ENCODE peak calls at places on chromosomes 12 and 14, in nine cellular contexts. U is Karpas-422, N is neural progenitor cell, Q is cardiac muscle cell, D is OCI-LY7, O is tibial artery, R is H1, K is GM12878, Z is A549. G is an unnamed sample.

GRCh38 chr12:4450551-4451112 is 5.0 kb upstream of the FGF6 start:
- DNase-seq in U (peak), N (peak), Q (peak), D (no peak), O (no peak), R (peak), K (no peak), Z (no peak), G (no peak)

GRCh38 chr12:106774808-106775524 is 484 bp downstream of the RIC8B start:
- DNase-seq in U (no peak), N (no peak), Q (no peak), D (no peak), O (no peak), R (no peak), K (no peak), Z (no peak), G (no peak)

GRCh38 chr12:49537231-49537708 is 1.6 kb upstream of the KCNH3 start:
- DNase-seq in U (no peak), N (no peak), Q (no peak), D (no peak), O (no peak), R (no peak), K (no peak), Z (no peak), G (no peak)

GRCh38 chr12:49763006-49763591 is 21.7 kb downstream of the TMBIM6 start:
- DNase-seq in U (peak), N (peak), Q (peak), D (peak), O (peak), R (peak), K (no peak), Z (peak), G (peak)

GRCh38 chr12:78403681-78404080 is 460.9 kb upstream of the SYT1 start:
- DNase-seq in U (no peak), N (no peak), Q (no peak), D (no peak), O (no peak), R (no peak), K (no peak), Z (no peak), G (no peak)

GRCh38 chr14:34750670-34751069 is 36.3 kb upstream of the CFL2 start:
- DNase-seq in U (no peak), N (no peak), Q (no peak), D (no peak), O (no peak), R (no peak), K (no peak), Z (no peak), G (no peak)

GRCh38 chr12:132346496-132347470 is 17.4 kb upstream of the GALNT9 start:
- DNase-seq in U (no peak), N (no peak), Q (no peak), D (no peak), O (no peak), R (no peak), K (no peak), Z (no peak), G (no peak)

GRCh38 chr12:7131502-7131866 is 1.3 kb downstream of the CLSTN3 start:
- DNase-seq in U (peak), N (peak), Q (no peak), D (no peak), O (no peak), R (no peak), K (no peak), Z (no peak), G (no peak)

GRCh38 chr14:63180017-63180416 is 24.2 kb upstream of the RHOJ start:
- DNase-seq in U (no peak), N (no peak), Q (no peak), D (no peak), O (no peak), R (no peak), K (no peak), Z (no peak), G (no peak)

GRCh38 chr12:45416161-45416560 is 200.3 kb downstream of the ANO6 start:
- DNase-seq in U (peak), N (no peak), Q (no peak), D (no peak), O (no peak), R (no peak), K (no peak), Z (no peak), G (no peak)

GRCh38 chr12:74906224-74906623 is 303.4 kb downstream of the KCNC2 start:
- DNase-seq in U (peak), N (peak), Q (no peak), D (peak), O (no peak), R (no peak), K (no peak), Z (peak), G (no peak)

GRCh38 chr14:65495196-65495595 is 82.7 kb downstream of the FUT8 start:
- DNase-seq in U (no peak), N (no peak), Q (no peak), D (no peak), O (no peak), R (no peak), K (no peak), Z (no peak), G (no peak)

GRCh38 chr14:28754209-28754985 is 12.2 kb upstream of the FOXG1 start:
- DNase-seq in U (peak), N (peak), Q (peak), D (peak), O (no peak), R (no peak), K (peak), Z (peak), G (peak)

GRCh38 chr12:45213107-45213506 is 2.8 kb upstream of the ANO6 start:
- DNase-seq in U (no peak), N (no peak), Q (no peak), D (no peak), O (no peak), R (no peak), K (no peak), Z (no peak), G (no peak)

GRCh38 chr14:99260652-99261551 is 11.1 kb downstream of the BCL11B start:
- DNase-seq in U (peak), N (peak), Q (no peak), D (peak), O (no peak), R (no peak), K (no peak), Z (no peak), G (no peak)

GRCh38 chr12:49566361-49566760 is 1.6 kb downstream of the MCRS1 start:
- DNase-seq in U (no peak), N (no peak), Q (no peak), D (no peak), O (no peak), R (no peak), K (no peak), Z (no peak), G (no peak)

GRCh38 chr14:35987731-35988130 is 161.6 kb downstream of the BRMS1L start:
- DNase-seq in U (peak), N (no peak), Q (no peak), D (no peak), O (no peak), R (no peak), K (no peak), Z (no peak), G (no peak)

GRCh38 chr12:19220861-19221466 is 91.4 kb downstream of the PLEKHA5 start:
- DNase-seq in U (no peak), N (no peak), Q (no peak), D (no peak), O (no peak), R (no peak), K (no peak), Z (no peak), G (no peak)

GRCh38 chr12:125343649-125344048 is 278.4 kb downstream of the AACS start:
- DNase-seq in U (no peak), N (no peak), Q (no peak), D (no peak), O (no peak), R (no peak), K (no peak), Z (no peak), G (no peak)

GRCh38 chr12:50635356-50635755 is 128.5 kb upstream of the ATF1 start:
- DNase-seq in U (no peak), N (no peak), Q (peak), D (no peak), O (no peak), R (no peak), K (no peak), Z (no peak), G (no peak)

GRCh38 chr14:80973918-80974317 is 18.5 kb downstream of the TSHR start:
- DNase-seq in U (no peak), N (no peak), Q (no peak), D (no peak), O (no peak), R (no peak), K (no peak), Z (no peak), G (no peak)

GRCh38 chr12:10033783-10034381 is 3.4 kb downstream of the CLEC9A start:
- DNase-seq in U (peak), N (no peak), Q (no peak), D (peak), O (no peak), R (no peak), K (no peak), Z (no peak), G (no peak)

GRCh38 chr14:95465358-95465757 is 51.1 kb downstream of the SYNE3 start:
- DNase-seq in U (no peak), N (no peak), Q (no peak), D (no peak), O (no peak), R (no peak), K (no peak), Z (no peak), G (no peak)

GRCh38 chr12:87413784-87414183 is 615.4 kb downstream of the C12orf50 start:
- DNase-seq in U (no peak), N (no peak), Q (peak), D (no peak), O (no peak), R (no peak), K (no peak), Z (no peak), G (no peak)

GRCh38 chr14:32697704-32698103 is 241.0 kb upstream of the NPAS3 start:
- DNase-seq in U (no peak), N (no peak), Q (no peak), D (no peak), O (no peak), R (no peak), K (no peak), Z (no peak), G (no peak)

GRCh38 chr12:68240975-68241374 is 12.4 kb downstream of the IL22 start:
- DNase-seq in U (no peak), N (no peak), Q (no peak), D (peak), O (peak), R (no peak), K (peak), Z (no peak), G (no peak)

DNA sequence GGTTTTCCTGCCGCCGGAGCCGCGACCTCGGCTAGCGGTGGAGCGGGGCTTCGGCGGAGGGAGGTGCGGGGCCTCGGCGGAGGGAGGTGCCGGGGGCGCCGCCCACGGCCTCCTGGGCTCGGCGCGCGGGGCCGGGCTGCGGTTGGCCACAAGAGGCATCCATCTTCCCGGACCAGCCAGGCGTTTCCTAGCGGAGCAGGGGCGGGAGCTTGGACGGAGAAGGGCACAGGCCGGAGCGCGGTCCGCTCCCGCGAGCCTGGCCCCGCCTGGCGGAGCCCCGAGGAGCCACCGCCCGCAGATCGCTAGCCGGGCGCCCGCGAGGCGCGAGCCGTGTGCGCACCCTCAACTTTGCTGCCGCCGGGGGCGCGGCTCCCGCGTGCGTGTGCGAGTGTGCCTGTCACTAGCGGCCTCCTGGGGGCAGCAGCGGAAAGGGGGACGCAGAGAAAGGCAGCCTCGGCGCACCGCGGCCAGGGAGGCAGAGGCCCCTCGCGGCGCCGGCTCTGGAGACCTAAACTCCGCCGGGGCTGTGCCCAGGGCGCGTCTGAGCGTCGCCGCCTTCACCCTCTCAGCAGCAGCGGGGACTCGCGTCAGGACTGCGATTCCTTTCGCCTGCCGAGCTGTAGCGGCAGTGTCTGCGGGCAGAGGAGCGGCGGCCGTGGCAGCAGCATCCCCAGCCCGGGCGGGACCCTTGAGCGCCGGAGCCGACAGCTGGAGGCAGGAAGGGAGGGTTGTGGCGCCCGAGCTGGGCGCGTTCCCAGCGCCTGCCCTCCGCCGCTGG is 698 bp upstream of the SRGAP1 start:
- DNase-seq in U (peak), N (peak), Q (peak), D (peak), O (peak), R (peak), K (peak), Z (peak), G (peak)
- H3K27ac ChIP-seq in U (no peak), N (no peak), Q (peak), D (no peak), O (peak), R (no peak), K (no peak), Z (peak), G (peak)

GRCh38 chr14:72495668-72496067 is 398.2 kb downstream of the DPF3 start:
- DNase-seq in U (no peak), N (no peak), Q (no peak), D (no peak), O (peak), R (no peak), K (no peak), Z (no peak), G (no peak)
- H3K4me3 ChIP-seq in U (no peak), N (no peak), Q (no peak), D (no peak), O (no peak), R (no peak), K (no peak), Z (no peak), G (no peak)

GRCh38 chr14:71553779-71554178 is 378.4 kb upstream of the RGS6 start:
- DNase-seq in U (no peak), N (no peak), Q (no peak), D (no peak), O (no peak), R (no peak), K (no peak), Z (no peak), G (no peak)

GRCh38 chr14:71552809-71553208 is 379.4 kb upstream of the RGS6 start:
- DNase-seq in U (no peak), N (no peak), Q (no peak), D (no peak), O (no peak), R (no peak), K (no peak), Z (no peak), G (no peak)

GRCh38 chr14:71549421-71549820 is 382.8 kb upstream of the RGS6 start:
- DNase-seq in U (no peak), N (no peak), Q (no peak), D (no peak), O (no peak), R (no peak), K (no peak), Z (no peak), G (no peak)

GRCh38 chr14:71551291-71551955 is 380.8 kb upstream of the RGS6 start:
- DNase-seq in U (no peak), N (no peak), Q (no peak), D (peak), O (no peak), R (no peak), K (no peak), Z (no peak), G (no peak)

GRCh38 chr14:71550367-71550766 is 381.9 kb upstream of the RGS6 start:
- DNase-seq in U (no peak), N (no peak), Q (no peak), D (no peak), O (no peak), R (no peak), K (no peak), Z (no peak), G (no peak)
- H3K27ac ChIP-seq in U (no peak), N (no peak), Q (no peak), D (no peak), O (no peak), R (no peak), K (peak), Z (no peak), G (no peak)

DNA sequence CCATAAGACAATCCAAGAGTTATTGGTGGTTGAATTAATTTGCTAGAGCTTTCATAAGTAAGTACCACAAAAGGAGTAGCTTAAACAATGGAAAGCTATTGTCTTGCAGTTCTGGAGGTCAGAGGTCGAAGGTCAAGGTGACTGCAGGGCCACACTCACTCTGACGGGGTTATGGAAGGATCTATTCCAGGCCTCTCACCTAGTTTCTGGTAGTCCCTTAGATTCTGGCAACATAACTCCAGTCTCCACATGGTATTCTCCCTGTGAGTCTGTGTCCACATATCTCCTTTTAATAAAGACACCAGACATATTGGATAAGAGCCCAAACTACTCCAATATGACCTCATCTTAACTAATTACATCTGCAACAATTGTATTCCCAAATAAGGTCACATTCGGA is 273.4 kb downstream of the FOXN3 start:
- DNase-seq in U (no peak), N (no peak), Q (no peak), D (no peak), O (no peak), R (no peak), K (no peak), Z (no peak), G (no peak)
- H3K4me3 ChIP-seq in U (no peak), N (no peak), Q (no peak), D (no peak), O (no peak), R (no peak), K (no peak), Z (no peak), G (no peak)